ENCODE peak calls at places on chromosome 17, in six cellular contexts. One of them, this sample, is unnamed.

GRCh38 chr17:17851101-17851500 is 14.3 kb upstream of the SREBF1 start:
- DNase-seq in upper lobe of right lung: no peak
- DNase-seq in astrocyte of the spinal cord: no peak
- DNase-seq in GM12865: no peak
- DNase-seq in Peyer's patch: no peak
- DNase-seq in GM12864: no peak
- DNase-seq in this sample: no peak

GRCh38 chr17:48618366-48618896 is 3.3 kb upstream of the HOXB8 start:
- DNase-seq in upper lobe of right lung: peak; percentile 92
- DNase-seq in astrocyte of the spinal cord: peak; percentile 91
- DNase-seq in GM12865: peak; percentile 77
- DNase-seq in Peyer's patch: peak; percentile 94
- DNase-seq in GM12864: no peak
- DNase-seq in this sample: peak; percentile 83

GRCh38 chr17:49372428-49372827 is 10.4 kb upstream of the ZNF652 start:
- DNase-seq in upper lobe of right lung: no peak
- DNase-seq in astrocyte of the spinal cord: no peak
- DNase-seq in GM12865: no peak
- DNase-seq in Peyer's patch: peak; percentile 47
- DNase-seq in GM12864: no peak
- DNase-seq in this sample: no peak

GRCh38 chr17:49910094-49910857 is 58.7 kb upstream of the DLX4 start:
- DNase-seq in upper lobe of right lung: no peak
- DNase-seq in astrocyte of the spinal cord: no peak
- DNase-seq in GM12865: no peak
- DNase-seq in Peyer's patch: no peak
- DNase-seq in GM12864: no peak
- DNase-seq in this sample: no peak

GRCh38 chr17:74432484-74433391 is 850 bp downstream of the GPRC5C start:
- DNase-seq in upper lobe of right lung: no peak
- DNase-seq in astrocyte of the spinal cord: no peak
- DNase-seq in GM12865: no peak
- DNase-seq in Peyer's patch: no peak
- DNase-seq in GM12864: no peak
- DNase-seq in this sample: no peak

GRCh38 chr17:71496552-71496951 is 624.3 kb upstream of the SOX9 start:
- DNase-seq in upper lobe of right lung: no peak
- DNase-seq in astrocyte of the spinal cord: no peak
- DNase-seq in GM12865: no peak
- DNase-seq in Peyer's patch: no peak
- DNase-seq in GM12864: no peak
- DNase-seq in this sample: no peak

GRCh38 chr17:12492450-12492849 is 173.2 kb upstream of the MYOCD start:
- DNase-seq in upper lobe of right lung: no peak
- DNase-seq in astrocyte of the spinal cord: no peak
- DNase-seq in GM12865: no peak
- DNase-seq in Peyer's patch: no peak
- DNase-seq in GM12864: no peak
- DNase-seq in this sample: peak; percentile 67

GRCh38 chr17:61484174-61484573 is 32.0 kb downstream of the TBX4 start:
- DNase-seq in upper lobe of right lung: no peak
- DNase-seq in astrocyte of the spinal cord: no peak
- DNase-seq in GM12865: no peak
- DNase-seq in Peyer's patch: no peak
- DNase-seq in GM12864: no peak
- DNase-seq in this sample: no peak

GRCh38 chr17:41733348-41734138 is 900 bp downstream of the HAP1 start:
- DNase-seq in upper lobe of right lung: no peak
- DNase-seq in astrocyte of the spinal cord: no peak
- DNase-seq in GM12865: no peak
- DNase-seq in Peyer's patch: no peak
- DNase-seq in GM12864: no peak
- DNase-seq in this sample: no peak

GRCh38 chr17:50926523-50926922 is 60.4 kb upstream of the TOB1 start:
- DNase-seq in upper lobe of right lung: no peak
- DNase-seq in astrocyte of the spinal cord: no peak
- DNase-seq in GM12865: no peak
- DNase-seq in Peyer's patch: no peak
- DNase-seq in GM12864: no peak
- DNase-seq in this sample: no peak

GRCh38 chr17:47847341-47848197 is 3.4 kb downstream of the SP6 start:
- DNase-seq in upper lobe of right lung: no peak
- DNase-seq in astrocyte of the spinal cord: no peak
- DNase-seq in GM12865: peak; percentile 33
- DNase-seq in Peyer's patch: no peak
- DNase-seq in GM12864: no peak
- DNase-seq in this sample: no peak

GRCh38 chr17:40312893-40313659 is 4.1 kb downstream of the RARA start:
- DNase-seq in upper lobe of right lung: no peak
- DNase-seq in astrocyte of the spinal cord: no peak
- DNase-seq in GM12865: no peak
- DNase-seq in Peyer's patch: peak; percentile 45
- DNase-seq in GM12864: no peak
- DNase-seq in this sample: no peak

GRCh38 chr17:12024332-12024731 is 3.7 kb downstream of the MAP2K4 start:
- DNase-seq in upper lobe of right lung: no peak
- DNase-seq in astrocyte of the spinal cord: peak; percentile 72
- DNase-seq in GM12865: no peak
- DNase-seq in Peyer's patch: no peak
- DNase-seq in GM12864: no peak
- DNase-seq in this sample: peak; percentile 32

GRCh38 chr17:64005734-64006167 is 7.6 kb downstream of the PRR29 start:
- DNase-seq in upper lobe of right lung: no peak
- DNase-seq in astrocyte of the spinal cord: no peak
- DNase-seq in GM12865: no peak
- DNase-seq in Peyer's patch: peak; percentile 50
- DNase-seq in GM12864: no peak
- DNase-seq in this sample: no peak

GRCh38 chr17:42002175-42002791 is 15.0 kb downstream of the DNAJC7 start:
- DNase-seq in upper lobe of right lung: no peak
- DNase-seq in astrocyte of the spinal cord: no peak
- DNase-seq in GM12865: no peak
- DNase-seq in Peyer's patch: no peak
- DNase-seq in GM12864: no peak
- DNase-seq in this sample: no peak

GRCh38 chr17:50550661-50551432 is 3.9 kb downstream of the SPATA20 start:
- DNase-seq in upper lobe of right lung: peak; percentile 89
- DNase-seq in astrocyte of the spinal cord: peak; percentile 81
- DNase-seq in GM12865: peak; percentile 47
- DNase-seq in Peyer's patch: peak; percentile 73
- DNase-seq in GM12864: no peak
- DNase-seq in this sample: peak; percentile 93

GRCh38 chr17:67376509-67376891 is 581 bp upstream of the PITPNC1 start:
- DNase-seq in upper lobe of right lung: no peak
- DNase-seq in astrocyte of the spinal cord: peak; percentile 62
- DNase-seq in GM12865: peak; percentile 34
- DNase-seq in Peyer's patch: peak; percentile 54
- DNase-seq in GM12864: no peak
- DNase-seq in this sample: peak; percentile 36

GRCh38 chr17:72171703-72172670 is 51.2 kb downstream of the SOX9 start:
- DNase-seq in upper lobe of right lung: no peak
- DNase-seq in astrocyte of the spinal cord: no peak
- DNase-seq in GM12865: no peak
- DNase-seq in Peyer's patch: no peak
- DNase-seq in GM12864: no peak
- DNase-seq in this sample: no peak

DNA sequence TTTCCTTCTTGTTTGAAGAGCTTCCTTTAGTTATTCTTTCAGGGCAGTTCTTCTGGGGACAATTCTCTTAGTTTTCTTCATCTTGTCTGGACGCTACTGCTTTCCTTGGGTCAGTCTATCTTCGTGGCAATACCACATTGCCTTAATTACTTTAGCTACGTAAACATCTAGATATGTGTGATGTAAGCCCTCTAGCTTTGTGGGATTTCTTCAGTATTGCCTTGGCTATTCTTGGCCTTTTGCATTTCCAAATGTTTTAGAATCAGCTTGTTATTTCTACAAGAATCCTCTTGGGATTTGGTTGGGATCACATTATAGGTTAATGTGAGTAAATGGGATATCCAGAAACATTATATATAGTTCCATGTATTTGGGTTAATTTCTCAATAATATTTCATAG is 9.0 kb upstream of the ST6GALNAC2 start:
- DNase-seq in upper lobe of right lung: no peak
- DNase-seq in astrocyte of the spinal cord: no peak
- DNase-seq in GM12865: no peak
- DNase-seq in Peyer's patch: no peak
- DNase-seq in GM12864: no peak
- DNase-seq in this sample: no peak
- TF ChIP-seq CTCF in upper lobe of right lung: no peak
- TF ChIP-seq CTCF in astrocyte of the spinal cord: no peak
- TF ChIP-seq CTCF in GM12865: no peak
- TF ChIP-seq CTCF in Peyer's patch: no peak
- TF ChIP-seq CTCF in GM12864: no peak
- TF ChIP-seq CTCF in this sample: no peak

DNA sequence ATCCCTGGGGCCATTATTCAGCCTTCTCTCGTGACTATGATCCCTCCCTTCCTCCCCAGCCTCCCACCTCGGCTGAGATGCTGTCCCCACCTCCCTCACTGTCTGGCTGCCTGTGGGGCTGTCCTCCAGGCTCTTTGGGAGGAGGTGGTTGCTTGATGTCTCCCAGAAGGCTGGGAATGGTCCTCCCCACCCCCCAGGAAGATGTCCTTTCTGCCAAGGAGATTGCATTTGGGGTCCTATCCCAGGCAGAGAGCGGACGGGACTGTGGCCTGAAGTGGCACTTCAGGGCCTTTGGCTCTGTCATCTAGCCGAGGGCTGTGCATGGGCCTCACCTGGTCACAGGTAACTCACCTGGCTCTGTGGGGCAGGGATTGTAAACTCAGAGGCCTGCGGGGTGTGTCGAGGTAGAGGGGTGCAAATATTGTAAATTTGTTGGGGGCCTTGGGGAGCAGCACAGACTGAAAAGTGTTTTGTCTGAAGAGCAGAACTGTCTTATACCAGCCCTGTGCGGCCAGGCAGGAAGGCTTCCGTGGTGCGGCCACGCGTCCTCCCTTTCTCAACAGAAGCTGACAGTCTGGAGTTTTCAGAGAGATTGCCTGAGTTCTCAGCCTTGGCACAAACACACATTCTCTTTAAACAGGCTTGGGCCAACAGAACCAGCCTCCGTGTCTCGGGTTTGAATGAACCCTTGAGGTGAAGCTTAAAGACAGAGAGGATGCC is 177.9 kb downstream of the SEC14L1 start:
- DNase-seq in upper lobe of right lung: peak; percentile 71
- DNase-seq in astrocyte of the spinal cord: no peak
- DNase-seq in GM12865: no peak
- DNase-seq in Peyer's patch: peak; percentile 63
- DNase-seq in GM12864: no peak
- DNase-seq in this sample: peak; percentile 62
- H3K4me3 ChIP-seq in upper lobe of right lung: peak overlapping the region; percentile 54
- H3K4me3 ChIP-seq in astrocyte of the spinal cord: peak overlapping the region; percentile 62
- H3K4me3 ChIP-seq in GM12865: peak overlapping the region; percentile 94
- H3K4me3 ChIP-seq in Peyer's patch: peak overlapping the region; percentile 44
- H3K4me3 ChIP-seq in GM12864: peak overlapping the region; percentile 69
- H3K4me3 ChIP-seq in this sample: no peak overlapping the region

GRCh38 chr17:38800237-38800760 is 943 bp upstream of the PIP4K2B start:
- DNase-seq in upper lobe of right lung: no peak
- DNase-seq in astrocyte of the spinal cord: no peak
- DNase-seq in GM12865: no peak
- DNase-seq in Peyer's patch: no peak
- DNase-seq in GM12864: no peak
- DNase-seq in this sample: no peak

GRCh38 chr17:38799501-38800236 is at the start of gene PIP4K2B:
- DNase-seq in upper lobe of right lung: peak; percentile 98
- DNase-seq in astrocyte of the spinal cord: peak; percentile 98
- DNase-seq in GM12865: peak; percentile 98
- DNase-seq in Peyer's patch: peak; percentile 97
- DNase-seq in GM12864: peak; percentile 94
- DNase-seq in this sample: peak; percentile 98

GRCh38 chr17:38797828-38798227 is 1.5 kb downstream of the PIP4K2B start:
- DNase-seq in upper lobe of right lung: no peak
- DNase-seq in astrocyte of the spinal cord: no peak
- DNase-seq in GM12865: peak; percentile 21
- DNase-seq in Peyer's patch: no peak
- DNase-seq in GM12864: no peak
- DNase-seq in this sample: no peak

GRCh38 chr17:38797091-38797490 is 2.3 kb downstream of the PIP4K2B start:
- DNase-seq in upper lobe of right lung: no peak
- DNase-seq in astrocyte of the spinal cord: no peak
- DNase-seq in GM12865: no peak
- DNase-seq in Peyer's patch: no peak
- DNase-seq in GM12864: no peak
- DNase-seq in this sample: no peak

DNA sequence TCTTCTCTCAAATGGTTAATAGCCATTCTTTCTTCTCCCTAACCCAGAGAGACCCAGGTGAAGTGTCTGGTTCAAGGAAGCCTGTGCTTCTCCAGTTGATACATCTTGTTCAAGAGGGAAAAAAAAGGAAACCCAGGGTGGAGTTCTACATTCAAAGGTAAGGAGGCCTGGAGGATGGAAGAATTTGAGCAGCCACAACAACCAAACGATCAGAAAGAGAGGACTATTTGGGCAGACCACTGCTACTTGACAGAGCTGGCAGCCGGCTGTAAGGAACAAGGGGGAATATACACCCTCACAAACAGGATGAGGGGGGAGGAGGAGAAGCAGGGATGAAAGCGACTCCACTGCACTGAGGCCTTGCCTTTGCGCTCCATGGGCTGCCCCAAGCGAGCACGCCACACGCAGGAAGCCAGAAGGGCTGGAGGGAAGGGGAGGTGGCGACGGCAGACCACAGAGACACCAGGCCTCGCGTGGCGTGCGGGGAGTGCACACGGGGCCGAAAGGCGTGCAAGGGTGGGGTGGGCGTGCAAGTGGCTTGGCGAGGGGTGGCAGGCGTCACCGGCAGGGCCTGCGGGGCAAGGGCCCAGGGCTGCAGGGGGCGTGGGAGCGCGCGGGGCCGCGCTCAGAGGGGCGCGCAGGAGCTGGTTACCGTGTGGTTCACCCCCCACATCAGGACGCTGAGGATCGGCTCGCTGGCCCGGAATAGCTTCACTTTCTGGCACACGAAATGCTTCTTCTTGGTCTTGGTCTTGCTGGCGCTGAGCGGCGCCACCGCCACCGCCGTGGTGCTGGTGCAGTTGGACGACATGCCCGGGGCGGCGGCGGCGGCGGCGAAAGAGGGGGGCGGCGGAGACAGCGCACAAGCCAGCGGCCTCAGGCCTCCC is 499 bp downstream of the PIP4K2B start:
- DNase-seq in upper lobe of right lung: no peak
- DNase-seq in astrocyte of the spinal cord: peak; percentile 25
- DNase-seq in GM12865: peak; percentile 70
- DNase-seq in Peyer's patch: peak; percentile 75
- DNase-seq in GM12864: peak; percentile 16
- DNase-seq in this sample: peak; percentile 47
- TF ChIP-seq CTCF in upper lobe of right lung: no peak
- TF ChIP-seq CTCF in astrocyte of the spinal cord: no peak
- TF ChIP-seq CTCF in GM12865: peak; percentile 5
- TF ChIP-seq CTCF in Peyer's patch: peak; percentile 6
- TF ChIP-seq CTCF in GM12864: no peak
- TF ChIP-seq CTCF in this sample: no peak

DNA sequence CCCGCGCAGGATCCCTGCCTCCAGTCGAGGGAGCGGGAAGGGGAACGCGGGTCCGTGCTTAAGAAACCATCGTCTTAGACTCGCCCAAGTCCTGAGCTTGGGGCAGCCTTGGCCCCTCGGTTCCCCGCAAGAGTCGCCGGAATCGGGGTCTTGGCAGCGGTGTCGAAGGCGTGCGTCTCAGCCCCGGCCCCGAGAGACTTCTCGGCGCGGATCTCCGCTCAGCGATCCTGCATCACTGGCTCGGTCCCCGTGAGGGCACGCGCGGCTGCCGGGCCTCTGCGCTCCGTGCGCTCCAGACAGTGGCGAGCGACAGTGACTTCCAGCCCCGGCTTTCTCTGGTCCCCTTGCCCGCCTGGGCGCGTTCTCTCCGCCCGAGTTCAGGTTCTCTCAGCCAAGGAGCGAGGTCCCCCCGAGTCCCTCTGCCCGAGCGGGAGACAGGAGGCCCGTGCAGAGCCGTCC is 383 bp downstream of the HS3ST3A1 start:
- DNase-seq in upper lobe of right lung: no peak
- DNase-seq in astrocyte of the spinal cord: peak; percentile 19
- DNase-seq in GM12865: no peak
- DNase-seq in Peyer's patch: no peak
- DNase-seq in GM12864: no peak
- DNase-seq in this sample: no peak
- H3K4me3 ChIP-seq in upper lobe of right lung: peak overlapping the region; percentile 45
- H3K4me3 ChIP-seq in astrocyte of the spinal cord: peak overlapping the region; percentile 86
- H3K4me3 ChIP-seq in GM12865: no peak overlapping the region
- H3K4me3 ChIP-seq in Peyer's patch: peak overlapping the region; percentile 52
- H3K4me3 ChIP-seq in GM12864: no peak overlapping the region
- H3K4me3 ChIP-seq in this sample: peak overlapping the region; percentile 71